ENCODE peak calls at places on chromosomes 4 and X, in four cellular contexts. Q is left cardiac atrium, Z is GM13977, J is M059J. X is an unnamed sample.

GRCh38 chr4:83065268-83065667 is 30.3 kb downstream of the COPS4 start:
- DNase-seq in Q (no peak), Z (no peak), J (no peak), X (no peak)

GRCh38 chr4:41874873-41875272 is 60.4 kb upstream of the TMEM33 start:
- DNase-seq in Q (no peak), Z (no peak), J (no peak), X (no peak)

GRCh38 chr4:10115657-10116624 is 658 bp downstream of the WDR1 start:
- DNase-seq in Q (peak), Z (peak), J (peak), X (peak)

GRCh38 chr4:76703676-76704075 is 194.3 kb downstream of the SOWAHB start:
- DNase-seq in Q (no peak), Z (no peak), J (peak), X (no peak)

GRCh38 chrX:145532176-145532780 is 285.0 kb downstream of the SPANXN1 start:
- DNase-seq in Q (no peak), Z (peak), J (no peak), X (no peak)

GRCh38 chr4:10762541-10762940 is 78.0 kb upstream of the CLNK start:
- DNase-seq in Q (no peak), Z (no peak), J (peak), X (no peak)

GRCh38 chrX:12814434-12814833 is 23.2 kb downstream of the PRPS2 start:
- DNase-seq in Q (no peak), Z (peak), J (peak), X (no peak)

GRCh38 chr4:24806206-24806990 is 11.0 kb downstream of the SOD3 start:
- DNase-seq in Q (no peak), Z (no peak), J (no peak), X (no peak)

GRCh38 chrX:132023117-132023895 is at the start of gene STK26:
- DNase-seq in Q (peak), Z (peak), J (peak), X (peak)

GRCh38 chrX:44130189-44130588 is 157.0 kb upstream of the NDP start:
- DNase-seq in Q (no peak), Z (no peak), J (no peak), X (no peak)

X was measured in activated T-cell treated with anti-CD3 and anti-CD28 coated beads, Interleukin-2, amount 50 U/mL, for 1 hour.